ENCODE peak calls at places on chromosomes 2 and 18, in seven cellular contexts. D, L, W, P, G, B and Z are unnamed samples.

GRCh38 chr2:219946529-219946928 is 319.1 kb downstream of the SLC4A3 start:
- DNase-seq in L (no peak), B (no peak), W (no peak), D (no peak), P (no peak), G (no peak), Z (no peak)

GRCh38 chr18:12048010-12048826 is 45.4 kb upstream of the ANKRD62 start:
- DNase-seq in B (no peak), L (no peak), D (no peak), W (no peak), P (no peak), G (no peak), Z (no peak)

GRCh38 chr2:41024806-41025205 is 572.9 kb upstream of the SLC8A1 start:
- DNase-seq in W (no peak), D (no peak), B (no peak), P (no peak), L (no peak), G (no peak), Z (no peak)

GRCh38 chr2:30847329-30847728 is 40.1 kb upstream of the CAPN13 start:
- DNase-seq in B (no peak), P (no peak), L (no peak), W (no peak), G (no peak), D (no peak), Z (no peak)

GRCh38 chr2:155815851-155816250 is 516.7 kb downstream of the NR4A2 start:
- DNase-seq in L (no peak), W (no peak), P (no peak), G (no peak), D (no peak), B (peak), Z (peak)

GRCh38 chr18:8554354-8554753 is 54.9 kb upstream of the RAB12 start:
- DNase-seq in W (no peak), B (no peak), L (no peak), D (no peak), G (no peak), P (no peak), Z (no peak)

GRCh38 chr18:25058520-25058919 is 293.4 kb downstream of the ZNF521 start:
- DNase-seq in D (no peak), L (no peak), B (peak), G (no peak), W (no peak), P (no peak), Z (no peak)

GRCh38 chr2:95234286-95234785 is 27.0 kb downstream of the ZNF892 start:
- DNase-seq in D (no peak), G (no peak), L (no peak), W (no peak), B (no peak), P (no peak), Z (no peak)

GRCh38 chr18:46672062-46672970 is 15.3 kb upstream of the LOXHD1 start:
- DNase-seq in W (no peak), B (no peak), G (no peak), L (no peak), D (peak), P (no peak), Z (peak)

GRCh38 chr2:213137064-213137463 is 14.3 kb downstream of the IKZF2 start:
- DNase-seq in W (no peak), P (no peak), D (no peak), B (no peak), G (no peak), L (no peak), Z (no peak)

GRCh38 chr2:228657807-228658402 is 476.4 kb upstream of the SPHKAP start:
- DNase-seq in P (no peak), B (no peak), G (no peak), L (no peak), D (peak), W (no peak), Z (peak)

GRCh38 chr2:139142252-139142651 is 362.1 kb upstream of the NXPH2 start:
- DNase-seq in D (peak), L (no peak), W (peak), P (no peak), G (no peak), B (no peak), Z (peak)

GRCh38 chr2:1641498-1641897 is 102.8 kb downstream of the PXDN start:
- DNase-seq in D (no peak), P (no peak), B (no peak), W (peak), G (peak), L (no peak), Z (peak)

GRCh38 chr2:169254774-169255173 is 107.6 kb downstream of the LRP2 start:
- DNase-seq in L (no peak), W (no peak), G (no peak), B (no peak), P (no peak), D (no peak), Z (no peak)

GRCh38 chr2:230924470-230925341 is at the start of gene GPR55:
- DNase-seq in L (no peak), W (no peak), B (peak), G (peak), D (no peak), P (peak), Z (no peak)

GRCh38 chr2:211730215-211730614 is 808.4 kb downstream of the ERBB4 start:
- DNase-seq in W (no peak), B (no peak), P (no peak), L (no peak), D (no peak), G (no peak), Z (no peak)

GRCh38 chr2:180753809-180754761 is 226.3 kb upstream of the UBE2E3 start:
- DNase-seq in D (peak), B (no peak), G (no peak), W (no peak), P (no peak), L (no peak), Z (no peak)

GRCh38 chr2:152251811-152252210 is 76.2 kb upstream of the STAM2 start:
- DNase-seq in L (no peak), B (no peak), W (no peak), D (no peak), P (no peak), G (no peak), Z (no peak)

GRCh38 chr2:227404575-227404974 is 16.8 kb upstream of the SCYGR1 start:
- DNase-seq in B (no peak), D (no peak), G (no peak), L (no peak), P (no peak), W (no peak), Z (no peak)

GRCh38 chr2:100426384-100426720 is 8.9 kb upstream of the CHST10 start:
- DNase-seq in G (no peak), P (no peak), B (no peak), L (no peak), D (no peak), W (no peak), Z (no peak)

GRCh38 chr2:151638188-151638933 is 95.9 kb downstream of the NEB start:
- DNase-seq in B (no peak), P (peak), W (no peak), D (no peak), G (no peak), L (no peak), Z (peak)

GRCh38 chr18:76573325-76574025 is 78.4 kb upstream of the ZNF516 start:
- DNase-seq in P (no peak), L (no peak), G (no peak), B (no peak), D (peak), W (no peak), Z (no peak)

GRCh38 chr18:50506362-50506761 is 53.5 kb upstream of the MAPK4 start:
- DNase-seq in B (no peak), L (no peak), W (no peak), P (no peak), D (no peak), G (no peak), Z (no peak)

GRCh38 chr2:85647823-85648526 is 20.0 kb downstream of the SFTPB start:
- DNase-seq in B (no peak), L (no peak), G (no peak), W (no peak), P (no peak), D (no peak), Z (no peak)

GRCh38 chr18:5518899-5519371 is 24.9 kb downstream of the EPB41L3 start:
- DNase-seq in W (no peak), G (no peak), D (peak), B (no peak), L (no peak), P (no peak), Z (peak)

GRCh38 chr2:240623531-240624010 is 1.7 kb upstream of the GPR35 start:
- DNase-seq in P (no peak), D (no peak), G (no peak), W (no peak), B (no peak), L (peak), Z (no peak)

GRCh38 chr2:234690569-234691225 is 193.8 kb upstream of the ARL4C start:
- DNase-seq in W (no peak), D (peak), L (no peak), P (no peak), B (no peak), G (no peak), Z (no peak)

GRCh38 chr2:160989778-160990177 is 170.4 kb upstream of the TANK start:
- DNase-seq in B (no peak), P (no peak), G (no peak), L (no peak), W (no peak), D (no peak), Z (no peak)

GRCh38 chr2:68404901-68405799 is 40.1 kb downstream of the PLEK start:
- DNase-seq in D (no peak), B (no peak), G (no peak), P (no peak), L (no peak), W (no peak), Z (no peak)

GRCh38 chr2:26925100-26925791 is 45.2 kb upstream of the MAPRE3 start:
- DNase-seq in G (no peak), B (no peak), L (no peak), D (no peak), W (peak), P (no peak), Z (peak)

GRCh38 chr2:136114392-136114791 is 3.6 kb downstream of the CXCR4 start:
- DNase-seq in D (no peak), L (no peak), B (no peak), G (no peak), W (no peak), P (no peak), Z (peak)

GRCh38 chr2:177733322-177733855 is 339.2 kb downstream of the PDE11A start:
- DNase-seq in G (no peak), B (no peak), W (no peak), D (no peak), P (no peak), L (no peak), Z (no peak)

GRCh38 chr18:47283476-47283875 is 32.0 kb upstream of the SKOR2 start:
- DNase-seq in L (no peak), B (no peak), D (peak), W (peak), P (no peak), G (no peak), Z (peak)

GRCh38 chr2:33241581-33241980 is 234.9 kb upstream of the RASGRP3 start:
- DNase-seq in P (no peak), G (no peak), D (no peak), L (no peak), W (no peak), B (no peak), Z (no peak)

GRCh38 chr2:235091983-235092382 is 140.2 kb downstream of the SH3BP4 start:
- DNase-seq in L (no peak), W (no peak), B (no peak), G (no peak), D (no peak), P (no peak), Z (no peak)

GRCh38 chr2:228649447-228649846 is 468.0 kb upstream of the SPHKAP start:
- DNase-seq in P (no peak), G (no peak), W (no peak), B (no peak), L (no peak), D (no peak), Z (no peak)

GRCh38 chr18:62659698-62660097 is 55.6 kb upstream of the PHLPP1 start:
- DNase-seq in G (no peak), D (no peak), P (no peak), L (no peak), W (no peak), B (no peak), Z (no peak)

GRCh38 chr18:79737426-79737825 is 57.8 kb downstream of the CTDP1 start:
- DNase-seq in L (peak), B (no peak), G (no peak), W (no peak), D (no peak), P (no peak), Z (no peak)

GRCh38 chr2:27893031-27893430 is 2.5 kb downstream of the BABAM2 start:
- DNase-seq in P (no peak), B (no peak), D (no peak), L (no peak), G (no peak), W (no peak), Z (no peak)

GRCh38 chr2:172370821-172371455 is 56.4 kb upstream of the ITGA6 start:
- DNase-seq in L (no peak), B (no peak), P (no peak), D (no peak), W (no peak), G (no peak), Z (no peak)
- H3K27ac ChIP-seq in L (no peak), B (no peak), P (no peak), D (no peak), W (no peak), G (no peak), Z (no peak)

GRCh38 chr2:203691149-203691548 is 15.3 kb upstream of the CD28 start:
- DNase-seq in B (no peak), D (no peak), L (no peak), P (no peak), W (no peak), G (no peak), Z (no peak)

GRCh38 chr2:203690110-203691047 is 16.1 kb upstream of the CD28 start:
- DNase-seq in W (no peak), B (no peak), D (peak), P (no peak), G (no peak), L (no peak), Z (no peak)

GRCh38 chr2:203687161-203687560 is 19.3 kb upstream of the CD28 start:
- DNase-seq in D (peak), B (no peak), L (no peak), P (no peak), G (no peak), W (no peak), Z (peak)

GRCh38 chr2:203689424-203690109 is 16.9 kb upstream of the CD28 start:
- DNase-seq in P (no peak), W (no peak), G (no peak), B (no peak), D (no peak), L (no peak), Z (no peak)

GRCh38 chr2:203688798-203689197 is 17.6 kb upstream of the CD28 start:
- DNase-seq in D (peak), P (peak), B (no peak), W (no peak), G (peak), L (peak), Z (peak)
- H3K27ac ChIP-seq in D (no peak), P (no peak), B (no peak), W (no peak), G (no peak), L (peak), Z (no peak)

GRCh38 chr2:64918220-64918886 is 70.8 kb upstream of the SLC1A4 start:
- DNase-seq in P (no peak), G (no peak), B (no peak), L (no peak), W (no peak), D (no peak), Z (no peak)
- H3K27ac ChIP-seq in P (peak), G (peak), B (peak), L (peak), W (no peak), D (no peak), Z (peak)

DNA sequence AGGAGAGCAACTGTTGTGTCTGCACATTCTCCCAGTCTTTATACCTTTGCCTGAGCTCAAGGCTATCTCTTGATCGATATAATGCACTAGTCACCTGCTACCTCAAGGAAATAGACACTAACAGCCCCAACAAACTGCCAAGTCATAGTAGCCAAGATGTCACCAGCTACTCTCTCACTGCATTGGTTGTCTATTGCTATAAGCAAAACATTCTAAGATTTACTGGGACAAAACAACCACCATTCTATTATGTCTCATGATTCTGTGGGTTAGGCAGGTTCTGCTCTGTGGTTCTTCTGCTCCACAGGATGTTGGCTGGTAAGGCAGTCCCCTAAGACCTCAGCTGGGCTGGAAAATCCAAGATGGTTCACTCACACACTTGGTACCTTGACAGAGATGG is 28.5 kb upstream of the MLPH start:
- DNase-seq in L (no peak), W (no peak), B (no peak), P (no peak), D (no peak), G (no peak), Z (no peak)
- H3K27ac ChIP-seq in L (no peak), W (no peak), B (no peak), P (no peak), D (no peak), G (no peak), Z (no peak)